ENCODE peak calls at places on chromosomes 1 and 21, in ten cellular contexts. B, F, D, P, I, J, H, V, S and E are unnamed samples.

GRCh38 chr1:247357062-247357780 is 25.6 kb upstream of the ZNF496 start:
- DNase-seq in B (peak), F (no peak), D (no peak), P (no peak), I (no peak), J (no peak), H (peak), V (no peak), S (peak), E (peak)

GRCh38 chr1:228784191-228784590 is 48.9 kb downstream of the RHOU start:
- DNase-seq in B (no peak), F (no peak), D (no peak), P (no peak), I (no peak), J (no peak), H (no peak), V (no peak), S (no peak), E (no peak)

GRCh38 chr1:179234863-179235262 is 5.4 kb upstream of the ABL2 start:
- DNase-seq in B (no peak), F (no peak), D (no peak), P (no peak), I (no peak), J (no peak), H (no peak), V (no peak), S (no peak), E (no peak)

GRCh38 chr1:12542138-12542465 is 75.9 kb downstream of the DHRS3 start:
- DNase-seq in B (no peak), F (no peak), D (no peak), P (no peak), I (no peak), J (no peak), H (no peak), V (no peak), S (no peak), E (no peak)

GRCh38 chr1:15328785-15329480 is 80.8 kb upstream of the EFHD2 start:
- DNase-seq in B (no peak), F (peak), D (no peak), P (peak), I (no peak), J (no peak), H (peak), V (no peak), S (peak), E (peak)

GRCh38 chr21:15631342-15631741 is 98.4 kb upstream of the USP25 start:
- DNase-seq in B (peak), F (no peak), D (no peak), P (no peak), I (no peak), J (no peak), H (peak), V (no peak), S (peak), E (peak)

GRCh38 chr21:21232320-21232719 is 234.1 kb downstream of the NCAM2 start:
- DNase-seq in B (peak), F (no peak), D (peak), P (peak), I (no peak), J (peak), H (peak), V (peak), S (peak), E (peak)

GRCh38 chr1:212621830-212622315 is 13.3 kb downstream of the ATF3 start:
- DNase-seq in B (no peak), F (no peak), D (no peak), P (no peak), I (no peak), J (no peak), H (no peak), V (no peak), S (no peak), E (no peak)

GRCh38 chr1:36115200-36115669 is 9.8 kb downstream of the COL8A2 start:
- DNase-seq in B (no peak), F (no peak), D (no peak), P (no peak), I (no peak), J (no peak), H (peak), V (no peak), S (no peak), E (peak)

GRCh38 chr1:207985996-207986395 is 75.1 kb upstream of the CD34 start:
- DNase-seq in B (no peak), F (no peak), D (no peak), P (no peak), I (no peak), J (no peak), H (no peak), V (no peak), S (no peak), E (no peak)

GRCh38 chr1:2317230-2318065 is 73.9 kb downstream of the MORN1 start:
- DNase-seq in B (no peak), F (no peak), D (no peak), P (no peak), I (no peak), J (no peak), H (no peak), V (no peak), S (no peak), E (no peak)

GRCh38 chr1:236800002-236800620 is 5.0 kb downstream of the MTR start:
- DNase-seq in B (peak), F (no peak), D (no peak), P (no peak), I (no peak), J (no peak), H (no peak), V (no peak), S (no peak), E (peak)

GRCh38 chr1:201013031-201013485 is 10.5 kb downstream of the KIF21B start:
- DNase-seq in B (no peak), F (no peak), D (no peak), P (no peak), I (no peak), J (no peak), H (no peak), V (no peak), S (no peak), E (no peak)

GRCh38 chr1:159144571-159144970 is 26.8 kb upstream of the CADM3 start:
- DNase-seq in B (no peak), F (no peak), D (no peak), P (no peak), I (no peak), J (no peak), H (no peak), V (no peak), S (no peak), E (no peak)

GRCh38 chr1:180247580-180247979 is 17.5 kb downstream of the LHX4 start:
- DNase-seq in B (no peak), F (no peak), D (no peak), P (no peak), I (no peak), J (no peak), H (no peak), V (no peak), S (no peak), E (no peak)

GRCh38 chr1:64112281-64112680 is 91.1 kb upstream of the UBE2U start:
- DNase-seq in B (peak), F (no peak), D (no peak), P (no peak), I (no peak), J (no peak), H (no peak), V (no peak), S (peak), E (peak)

GRCh38 chr21:46096997-46097825 is 701 bp upstream of the COL6A2 start:
- DNase-seq in B (no peak), F (no peak), D (no peak), P (no peak), I (no peak), J (no peak), H (peak), V (no peak), S (no peak), E (no peak)

GRCh38 chr1:91753878-91754277 is 132.1 kb downstream of the TGFBR3 start:
- DNase-seq in B (no peak), F (no peak), D (no peak), P (no peak), I (no peak), J (no peak), H (no peak), V (no peak), S (no peak), E (no peak)

GRCh38 chr1:26066857-26067256 is 573 bp downstream of the TRIM63 start:
- DNase-seq in B (no peak), F (no peak), D (no peak), P (peak), I (no peak), J (no peak), H (peak), V (no peak), S (no peak), E (no peak)